ENCODE peak calls at places on chromosomes 6 and 20, in six cellular contexts. S, I, A, N, D and O are unnamed samples.

GRCh38 chr6:155832596-155832995 is 377.0 kb upstream of the NOX3 start:
- DNase-seq in S (no peak), N (no peak), I (peak), D (no peak), A (no peak), O (peak)

GRCh38 chr6:117167520-117168271 is 97.7 kb upstream of the VGLL2 start:
- DNase-seq in A (no peak), I (no peak), S (no peak), D (no peak), N (no peak), O (no peak)

GRCh38 chr6:39476670-39477069 is 154.2 kb upstream of the KCNK16 start:
- DNase-seq in A (no peak), S (no peak), I (no peak), N (no peak), D (no peak), O (no peak)

GRCh38 chr20:34989118-34989517 is 33.5 kb downstream of the MYH7B start:
- DNase-seq in A (no peak), S (no peak), D (no peak), N (no peak), I (no peak), O (no peak)

GRCh38 chr6:39075010-39075738 is 26.6 kb downstream of the GLP1R start:
- DNase-seq in S (no peak), A (no peak), N (no peak), I (no peak), D (no peak), O (no peak)

GRCh38 chr20:19944772-19945459 is 72.2 kb upstream of the NAA20 start:
- DNase-seq in I (no peak), A (peak), N (no peak), D (no peak), S (no peak), O (peak)

GRCh38 chr6:33116881-33117711 is 41.3 kb downstream of the HLA-DPB1 start:
- DNase-seq in I (peak), A (no peak), N (no peak), S (no peak), D (no peak), O (no peak)

GRCh38 chr20:9323622-9324021 is 190.8 kb upstream of the LAMP5 start:
- DNase-seq in N (no peak), S (no peak), A (no peak), D (no peak), I (peak), O (no peak)

GRCh38 chr6:32387946-32388345 is 16.2 kb upstream of the TSBP1 start:
- DNase-seq in N (no peak), I (no peak), A (no peak), S (no peak), D (no peak), O (no peak)

GRCh38 chr6:67219336-67219735 is 1415.7 kb upstream of the ADGRB3 start:
- DNase-seq in N (no peak), A (no peak), D (no peak), S (no peak), I (peak), O (no peak)

DNA sequence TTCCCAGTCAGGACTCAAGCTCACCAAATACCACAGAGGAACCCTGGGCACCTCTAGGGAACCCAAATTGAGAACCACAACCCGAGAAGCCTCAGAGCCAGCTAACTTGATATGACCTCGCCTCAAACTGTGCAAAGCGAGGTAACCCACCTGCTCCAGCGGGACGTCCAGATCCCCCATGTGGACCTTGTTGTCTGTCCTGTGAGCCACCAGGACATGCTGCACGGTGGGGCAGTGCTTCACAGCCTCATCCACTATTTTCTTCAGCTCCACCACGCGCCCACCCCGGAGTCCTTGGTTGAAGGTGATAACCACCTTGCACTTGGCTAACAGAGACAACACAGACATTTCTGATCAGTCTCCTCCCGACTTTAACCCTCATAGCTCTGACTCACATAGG is 30.8 kb upstream of the APMAP start:
- DNase-seq in S (no peak), I (no peak), A (no peak), D (no peak), N (no peak), O (no peak)
- TF ChIP-seq CTCF in S (no peak), I (no peak), A (no peak), D (no peak), N (no peak), O (no peak)

GRCh38 chr6:108837236-108837971 is 10.8 kb upstream of the ARMC2 start:
- DNase-seq in A (no peak), N (no peak), S (no peak), D (no peak), I (no peak), O (peak)
- H3K4me3 ChIP-seq in A (no peak), N (no peak), S (no peak), D (no peak), I (no peak), O (no peak)

GRCh38 chr20:16107172-16107870 is 465.9 kb downstream of the KIF16B start:
- DNase-seq in S (no peak), N (no peak), I (no peak), D (no peak), A (no peak), O (no peak)

GRCh38 chr20:16100767-16101166 is 472.5 kb downstream of the KIF16B start:
- DNase-seq in D (no peak), N (no peak), A (no peak), I (no peak), S (no peak), O (no peak)

GRCh38 chr20:16100111-16100510 is 473.1 kb downstream of the KIF16B start:
- DNase-seq in D (no peak), A (no peak), I (no peak), S (no peak), N (no peak), O (no peak)

GRCh38 chr20:16106191-16106849 is 466.9 kb downstream of the KIF16B start:
- DNase-seq in N (no peak), D (no peak), I (no peak), A (no peak), S (no peak), O (no peak)

DNA sequence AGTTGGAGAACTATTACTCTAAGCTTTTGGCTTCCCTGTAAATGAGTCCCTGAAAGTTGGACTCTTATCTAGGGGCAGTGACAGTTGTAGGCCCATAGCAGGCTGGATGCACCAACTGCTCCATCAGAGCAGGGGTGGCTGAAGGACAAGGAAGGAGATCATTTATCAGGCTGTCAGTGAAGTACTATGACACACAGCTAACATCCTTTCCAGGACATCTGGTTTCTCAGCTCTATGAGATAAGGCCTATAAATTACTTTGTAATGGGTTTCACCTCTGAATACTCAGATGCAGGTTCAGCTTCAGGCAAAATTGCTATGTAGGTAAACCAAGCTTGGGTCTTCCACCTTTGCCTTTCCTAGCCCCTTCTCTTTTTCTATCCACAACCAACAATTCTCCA is 468.5 kb downstream of the KIF16B start:
- DNase-seq in N (no peak), S (no peak), D (no peak), I (no peak), A (no peak), O (no peak)
- TF ChIP-seq CTCF in N (no peak), S (no peak), D (no peak), I (no peak), A (no peak), O (no peak)

GRCh38 chr20:4082406-4083102 is 67.2 kb upstream of the RNF24 start:
- DNase-seq in A (peak), S (no peak), N (no peak), I (peak), D (no peak), O (peak)
- H3K4me3 ChIP-seq in A (no peak), S (no peak), N (no peak), I (no peak), D (no peak), O (no peak)

GRCh38 chr6:3297909-3298308 is 39.2 kb downstream of the PSMG4 start:
- DNase-seq in A (no peak), I (no peak), S (peak), D (no peak), N (no peak), O (no peak)
- TF ChIP-seq CTCF in A (no peak), I (no peak), S (no peak), D (no peak), N (no peak), O (no peak)

DNA sequence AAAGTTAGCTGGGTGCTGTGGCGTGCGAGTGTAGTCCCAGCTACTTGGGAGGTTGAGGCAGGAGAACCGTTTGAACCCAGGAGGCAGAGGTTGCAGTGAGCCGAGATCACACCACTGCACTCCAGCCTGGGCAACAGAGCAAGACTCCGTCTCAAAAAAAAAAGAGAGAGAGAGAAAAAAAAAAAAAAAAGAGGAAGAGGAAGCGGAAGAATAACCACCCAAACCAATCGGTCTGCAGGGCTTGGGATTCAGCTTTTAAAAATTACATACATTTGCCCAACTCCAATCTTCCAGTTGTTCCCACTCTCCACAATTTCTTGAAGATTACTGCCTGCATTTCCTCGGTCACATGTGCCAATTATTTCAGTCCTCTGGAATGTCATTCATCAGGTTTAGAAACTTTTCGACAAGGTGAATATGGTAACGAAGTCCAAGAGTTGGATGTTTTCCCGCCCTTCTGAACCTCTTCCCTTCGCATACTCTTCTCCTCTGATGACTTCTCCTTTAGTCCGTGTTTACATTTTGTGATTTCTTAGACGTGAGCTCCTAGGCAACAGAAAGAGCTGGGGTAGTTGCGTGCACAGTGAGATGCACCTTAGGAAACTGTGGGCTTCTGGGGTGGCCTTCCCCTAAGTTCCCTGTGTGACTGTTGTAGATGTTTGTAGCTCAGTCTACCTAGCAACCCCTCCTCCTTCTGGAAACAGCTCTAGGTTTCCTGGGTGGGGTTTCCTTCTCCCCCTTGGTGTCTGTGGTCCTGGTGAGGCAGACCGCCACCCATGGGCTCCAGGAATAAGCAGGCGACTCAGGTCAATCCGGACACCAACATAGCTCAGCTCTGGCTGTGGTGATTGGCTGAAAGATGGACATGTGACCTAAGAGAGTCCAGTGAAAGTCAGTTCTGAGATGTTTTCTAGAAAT is 63.0 kb upstream of the NCOA3 start:
- DNase-seq in I (no peak), N (no peak), D (no peak), S (no peak), A (peak), O (no peak)
- H3K4me3 ChIP-seq in I (no peak), N (no peak), D (no peak), S (no peak), A (peak), O (no peak)

GRCh38 chr20:63641792-63642517 is 11.3 kb downstream of the STMN3 start:
- DNase-seq in A (peak), S (peak), N (peak), I (peak), D (peak), O (peak)
- TF ChIP-seq CTCF in A (peak), S (peak), N (peak), I (peak), D (no peak), O (peak)

DNA sequence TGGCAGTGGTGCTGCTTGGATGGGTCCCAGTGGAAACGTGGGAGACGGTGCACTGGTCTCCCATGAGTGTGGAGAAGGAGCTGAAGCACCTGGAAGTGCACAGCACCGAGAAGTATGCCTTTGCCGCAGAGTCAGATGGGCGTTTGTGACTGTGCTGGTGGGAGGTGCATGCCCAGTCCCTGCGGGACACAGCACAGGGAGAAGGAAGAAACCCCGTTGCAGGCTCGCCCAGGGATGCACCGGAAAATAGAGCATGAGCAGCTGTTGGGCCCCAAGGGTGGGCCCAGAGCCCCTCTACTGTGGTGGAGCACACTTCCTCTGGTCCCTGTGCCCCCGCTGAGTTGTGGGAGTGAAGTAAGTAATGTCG is 19.3 kb upstream of the RGS17 start:
- DNase-seq in I (no peak), N (no peak), A (no peak), D (no peak), S (no peak), O (no peak)
- H3K4me3 ChIP-seq in I (no peak), N (no peak), A (no peak), D (no peak), S (no peak), O (peak)